ENCODE peak calls at places on chromosomes 16 and 17, in nine cellular contexts. E is type B pancreatic cell; Z is psoas muscle; F is stimulated activated CD4-positive, alpha-beta T cell treated with anti-CD3 and anti-CD28 coated beads, Interleukin-2, amount 100 ng/mL, for 48 hours; C is MG63; L is effector CD8-positive, alpha-beta T cell; D is NCI-H1105; S is stimulated activated CD8-positive, alpha-beta memory T cell treated with anti-CD3 and anti-CD28 coated beads, Interleukin-2, amount 100 ng/mL, for 48 hours; P is HT-29. B is an unnamed sample.

GRCh38 chr17:33506889-33507650 is 214.0 kb upstream of the ASIC2 start:
- DNase-seq in Z (no peak), L (no peak), S (no peak), F (no peak), E (no peak), P (no peak), D (no peak), C (no peak), B (no peak)

GRCh38 chr17:37025847-37026533 is 77.2 kb downstream of the AATF start:
- DNase-seq in C (no peak), L (no peak), F (no peak), P (no peak), S (no peak), E (no peak), D (no peak), Z (no peak), B (no peak)

GRCh38 chr17:83189673-83190385 is 110.4 kb downstream of the METRNL start:
- DNase-seq in S (no peak), E (peak; percentile 68), D (no peak), P (no peak), L (no peak), C (peak; percentile 74), Z (peak; percentile 75), F (no peak), B (no peak)

GRCh38 chr17:75771334-75772281 is 6.6 kb upstream of the GALK1 start:
- DNase-seq in Z (no peak), F (no peak), D (no peak), C (no peak), S (no peak), L (no peak), E (no peak), P (peak; percentile 64), B (no peak)

GRCh38 chr17:1002771-1003555 is 6.0 kb downstream of the TIMM22 start:
- DNase-seq in P (no peak), E (no peak), F (no peak), Z (peak; percentile 53), S (no peak), C (no peak), D (no peak), L (no peak), B (no peak)

GRCh38 chr16:46650224-46650623 is 29.0 kb upstream of the SHCBP1 start:
- DNase-seq in F (no peak), D (no peak), Z (no peak), E (no peak), L (no peak), S (no peak), P (no peak), C (peak; percentile 74), B (no peak)

GRCh38 chr16:14199624-14200023 is 128.5 kb downstream of the MRTFB start:
- DNase-seq in D (no peak), C (no peak), E (no peak), Z (no peak), F (no peak), L (no peak), S (no peak), P (no peak), B (no peak)

GRCh38 chr16:4358831-4359561 is 7.9 kb upstream of the PAM16 start:
- DNase-seq in E (no peak), L (peak; percentile 67), C (peak; percentile 58), Z (peak; percentile 85), F (peak; percentile 59), D (no peak), P (peak; percentile 65), S (peak; percentile 67), B (peak; percentile 49)

GRCh38 chr17:69810326-69811035 is 264.5 kb upstream of the KCNJ16 start:
- DNase-seq in C (peak; percentile 11), Z (no peak), F (no peak), L (no peak), S (no peak), P (no peak), E (no peak), D (no peak), B (no peak)